ENCODE peak calls at places on chromosomes 1 and 21, in seven cellular contexts. Y is breast epithelium; J is CD4-positive, alpha-beta memory T cell; H is effector memory CD4-positive, alpha-beta T cell; A is PC-3; D is lung; B is sigmoid colon. T is an unnamed sample.
A peak's percentile ranks its signal among the peaks of the same experiment; 100 is the strongest.

GRCh38 chr1:169102567-169102966 is 3.9 kb upstream of the ATP1B1 start:
- DNase-seq in D (peak; percentile 60), J (no peak), B (no peak), Y (no peak), H (no peak), A (peak; percentile 83), T (no peak)

GRCh38 chr1:201219481-201220387 is 29.1 kb downstream of the IGFN1 start:
- DNase-seq in D (peak; percentile 27), A (no peak), J (no peak), H (no peak), B (no peak), Y (no peak), T (no peak)

GRCh38 chr1:202016022-202016624 is 5.7 kb downstream of the ELF3 start:
- DNase-seq in Y (no peak), B (no peak), A (no peak), H (no peak), D (no peak), J (no peak), T (no peak)

GRCh38 chr1:245108251-245108650 is 46.5 kb upstream of the KIF26B start:
- DNase-seq in H (no peak), Y (no peak), A (no peak), J (no peak), B (peak; percentile 1), D (no peak), T (no peak)

GRCh38 chr1:52920791-52921291 is 699 bp downstream of the ECHDC2 start:
- DNase-seq in B (peak; percentile 73), Y (no peak), J (no peak), H (no peak), A (peak; percentile 31), D (no peak), T (no peak)

GRCh38 chr1:178620584-178621475 is 104.2 kb upstream of the RALGPS2 start:
- DNase-seq in A (no peak), J (no peak), B (no peak), D (no peak), Y (no peak), H (no peak), T (no peak)

GRCh38 chr1:46248122-46248920 is 758 bp downstream of the RAD54L start:
- DNase-seq in B (peak; percentile 69), J (no peak), D (no peak), A (peak; percentile 70), H (no peak), Y (no peak), T (peak; percentile 10)

GRCh38 chr21:7953058-7953457 is 2568.3 kb upstream of the TPTE start:
- DNase-seq in J (no peak), H (no peak), B (no peak), Y (no peak), D (no peak), A (no peak), T (no peak)

GRCh38 chr1:29258189-29258973 is 22.1 kb downstream of the PTPRU start:
- DNase-seq in J (no peak), Y (no peak), A (no peak), D (no peak), H (no peak), B (peak; percentile 53), T (no peak)

GRCh38 chr1:29258974-29259801 is 22.9 kb downstream of the PTPRU start:
- DNase-seq in J (no peak), A (no peak), B (peak; percentile 58), Y (no peak), H (no peak), D (no peak), T (no peak)

GRCh38 chr1:29256979-29257804 is 20.9 kb downstream of the PTPRU start:
- DNase-seq in B (peak; percentile 65), J (no peak), D (no peak), Y (no peak), A (no peak), H (no peak), T (no peak)

GRCh38 chr1:29260531-29260930 is 24.2 kb downstream of the PTPRU start:
- DNase-seq in A (no peak), B (peak; percentile 62), H (no peak), Y (no peak), D (no peak), J (no peak), T (no peak)

GRCh38 chr1:29259802-29260441 is 23.6 kb downstream of the PTPRU start:
- DNase-seq in A (no peak), Y (no peak), H (peak; percentile 9), B (peak; percentile 78), J (no peak), D (no peak), T (peak; percentile 16)
- H3K4me3 ChIP-seq in A (peak overlapping the region; percentile 67), Y (peak overlapping the region; percentile 42), H (peak overlapping the region; percentile 39), B (peak overlapping the region; percentile 59), J (no peak overlapping the region), D (peak overlapping the region; percentile 6), T (no peak overlapping the region)

GRCh38 chr1:10643607-10644306 is 152.7 kb downstream of the CASZ1 start:
- DNase-seq in D (no peak), J (no peak), Y (no peak), A (no peak), B (no peak), H (no peak), T (no peak)

GRCh38 chr1:10648689-10649483 is 147.6 kb downstream of the CASZ1 start:
- DNase-seq in A (no peak), H (no peak), Y (no peak), J (peak; percentile 26), D (no peak), B (no peak), T (no peak)

GRCh38 chr1:10644307-10645128 is 151.9 kb downstream of the CASZ1 start:
- DNase-seq in J (peak; percentile 33), B (no peak), H (no peak), A (no peak), Y (no peak), D (no peak), T (no peak)

GRCh38 chr1:10647414-10648170 is 148.9 kb downstream of the CASZ1 start:
- DNase-seq in D (no peak), B (no peak), H (no peak), Y (no peak), A (no peak), J (peak; percentile 34), T (no peak)

GRCh38 chr1:10646347-10646861 is 150.0 kb downstream of the CASZ1 start:
- DNase-seq in J (peak; percentile 5), A (peak; percentile 50), H (no peak), D (no peak), Y (no peak), B (no peak), T (no peak)
- H3K27ac ChIP-seq in J (no peak overlapping the region), A (no peak overlapping the region), H (no peak overlapping the region), D (no peak overlapping the region), Y (no peak overlapping the region), B (peak overlapping the region; percentile 98), T (no peak overlapping the region)

DNA sequence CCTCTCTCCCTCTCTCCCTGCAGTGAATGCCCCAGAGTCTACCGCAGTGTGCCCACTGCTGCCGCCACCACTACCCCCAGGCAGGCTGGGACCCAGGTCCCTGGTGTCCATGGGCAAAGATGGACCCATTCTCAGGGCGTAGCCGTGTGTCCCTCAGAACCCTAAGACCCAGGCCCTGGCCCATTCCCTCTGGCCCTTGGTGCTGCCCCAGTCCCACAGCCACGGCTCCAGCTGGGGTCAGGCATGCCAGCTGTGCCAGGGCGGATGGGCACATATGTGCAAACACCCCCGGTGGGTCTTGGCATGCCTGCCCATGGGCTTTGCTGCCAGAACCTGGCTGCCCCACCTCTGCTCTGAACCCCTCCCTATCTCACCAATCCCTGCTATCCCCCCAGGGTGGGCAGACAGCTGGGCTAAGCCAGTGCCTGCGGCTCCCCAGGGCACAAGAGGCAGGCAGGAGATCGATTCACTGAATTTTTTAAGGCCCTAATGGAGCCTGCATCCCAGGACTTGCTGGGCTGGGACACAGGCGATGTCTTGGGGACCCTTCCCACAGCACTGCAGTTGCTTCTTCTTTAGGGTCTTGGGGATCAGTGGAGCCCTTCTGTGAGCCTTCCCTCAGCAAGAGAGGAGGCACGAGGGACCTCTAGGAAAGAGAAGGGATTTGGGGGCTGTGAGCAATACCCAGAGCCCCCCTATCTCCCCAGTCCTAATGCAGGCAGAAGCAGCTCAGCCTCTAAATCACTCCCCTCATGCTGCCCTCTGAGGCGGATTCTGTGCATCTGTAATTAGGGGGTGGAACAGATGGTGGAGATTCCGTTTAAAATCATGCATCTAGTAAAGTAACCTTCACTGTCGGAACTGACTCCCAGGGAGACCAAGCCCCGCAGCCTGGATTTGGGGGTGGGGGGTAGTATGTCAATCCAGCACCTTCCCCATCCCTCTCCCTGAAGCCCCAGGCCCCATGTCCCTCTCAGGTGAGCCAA is 10.3 kb downstream of the AHDC1 start:
- DNase-seq in D (no peak), B (no peak), Y (no peak), J (no peak), A (no peak), H (no peak), T (no peak)
- H3K4me1 ChIP-seq in D (peaks cover 39% of the 10 kb centered on the region), B (peaks cover 100% of the 10 kb centered on the region), Y (peaks cover 45% of the 10 kb centered on the region), J (peaks cover 50% of the 10 kb centered on the region), A (peaks cover 34% of the 10 kb centered on the region), H (peaks cover 22% of the 10 kb centered on the region), T (peaks cover 23% of the 10 kb centered on the region)

GRCh38 chr1:98049370-98050115 is 128.7 kb upstream of the DPYD start:
- DNase-seq in B (no peak), H (no peak), Y (no peak), J (no peak), D (no peak), A (no peak), T (no peak)

GRCh38 chr1:98046031-98046641 is 125.3 kb upstream of the DPYD start:
- DNase-seq in D (no peak), Y (no peak), J (no peak), A (no peak), B (no peak), H (no peak), T (no peak)

GRCh38 chr1:98051065-98051675 is 130.3 kb upstream of the DPYD start:
- DNase-seq in D (peak; percentile 75), Y (peak; percentile 62), H (peak; percentile 53), B (no peak), A (peak; percentile 94), J (peak; percentile 73), T (peak; percentile 77)

GRCh38 chr1:98045211-98046030 is 124.6 kb upstream of the DPYD start:
- DNase-seq in H (no peak), J (no peak), D (no peak), B (no peak), A (no peak), Y (no peak), T (no peak)

DNA sequence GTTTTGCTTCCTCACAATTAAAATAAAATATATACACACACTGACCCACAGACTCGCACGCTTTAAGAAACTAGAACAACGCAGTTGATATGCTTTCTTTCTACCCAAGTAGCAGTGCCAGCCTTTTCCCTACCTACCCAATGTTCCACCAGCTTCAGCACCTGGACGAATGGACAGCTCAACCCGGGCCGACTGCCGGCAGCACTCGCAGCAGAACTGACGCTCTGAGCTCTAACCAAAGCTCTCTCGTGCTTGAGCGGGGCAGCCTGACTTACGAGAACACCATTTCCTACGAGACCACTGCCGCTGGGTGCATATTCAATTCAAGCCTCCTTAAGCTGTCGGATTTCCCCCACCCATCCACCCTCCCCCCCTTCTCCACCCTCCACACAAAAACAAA is 127.4 kb upstream of the DPYD start:
- DNase-seq in Y (peak; percentile 78), D (peak; percentile 84), A (peak; percentile 70), J (peak; percentile 74), B (peak; percentile 86), H (peak; percentile 37), T (peak; percentile 63)
- H3K4me3 ChIP-seq in Y (no peak overlapping the region), D (no peak overlapping the region), A (no peak overlapping the region), J (no peak overlapping the region), B (peak overlapping the region; percentile 19), H (no peak overlapping the region), T (no peak overlapping the region)

T was measured in CD4-positive, CD25-positive, alpha-beta regulatory T cell.